ENCODE peak calls at places on chromosomes 11 and 22, in four cellular contexts. Y, U, A and H are unnamed samples.

GRCh38 chr11:95426823-95427462 is 195.9 kb upstream of the SESN3 start:
- DNase-seq in Y (no peak), A (no peak), U (no peak), H (no peak)

GRCh38 chr11:129840236-129840635 is 24.6 kb downstream of the TMEM45B start:
- DNase-seq in Y (no peak), A (peak; percentile 50), U (no peak), H (no peak)

GRCh38 chr11:70307176-70307575 is 36.7 kb downstream of the PPFIA1 start:
- DNase-seq in U (no peak), A (no peak), Y (no peak), H (no peak)

GRCh38 chr11:99368579-99368978 is 347.8 kb downstream of the CNTN5 start:
- DNase-seq in U (no peak), A (no peak), Y (peak; percentile 24), H (no peak)

GRCh38 chr22:23242473-23243001 is 62.2 kb downstream of the BCR start:
- DNase-seq in A (no peak), Y (no peak), U (no peak), H (no peak)

GRCh38 chr22:36467946-36468345 is 13.5 kb downstream of the TXN2 start:
- DNase-seq in Y (peak; percentile 95), U (no peak), A (peak; percentile 73), H (peak; percentile 95)

GRCh38 chr11:74570266-74571061 is 21.9 kb upstream of the POLD3 start:
- DNase-seq in Y (peak; percentile 29), A (peak; percentile 70), U (no peak), H (peak; percentile 22)

GRCh38 chr22:49564666-49565515 is 262.8 kb downstream of the BRD1 start:
- DNase-seq in Y (no peak), U (no peak), A (no peak), H (no peak)

GRCh38 chr11:6656581-6656915 is 939 bp upstream of the DCHS1 start:
- DNase-seq in Y (no peak), A (no peak), U (no peak), H (no peak)

GRCh38 chr22:37499006-37499707 is 13.0 kb upstream of the MFNG start:
- DNase-seq in Y (no peak), A (no peak), U (no peak), H (no peak)

GRCh38 chr11:41307371-41308080 is 151.9 kb downstream of the LRRC4C start:
- DNase-seq in Y (no peak), A (no peak), U (no peak), H (no peak)

GRCh38 chr11:20035701-20036601 is 124.3 kb downstream of the DBX1 start:
- DNase-seq in Y (peak; percentile 66), U (no peak), A (no peak), H (peak; percentile 71)

GRCh38 chr22:30373331-30374325 is 13.6 kb downstream of the RNF215 start:
- DNase-seq in A (no peak), Y (no peak), U (no peak), H (no peak)

GRCh38 chr11:29319231-29319630 is 697.6 kb downstream of the KCNA4 start:
- DNase-seq in A (no peak), Y (no peak), U (no peak), H (no peak)

GRCh38 chr22:19876314-19876940 is 21.8 kb upstream of the GNB1L start:
- DNase-seq in U (no peak), A (no peak), Y (no peak), H (no peak)

GRCh38 chr22:48782817-48783511 is 1044.7 kb downstream of the BRD1 start:
- DNase-seq in A (no peak), U (no peak), Y (no peak), H (no peak)

GRCh38 chr22:46387748-46388147 is 52.2 kb downstream of the TRMU start:
- DNase-seq in U (no peak), A (no peak), Y (no peak), H (no peak)

GRCh38 chr22:49676230-49676629 is 151.4 kb downstream of the BRD1 start:
- DNase-seq in U (no peak), A (no peak), Y (no peak), H (no peak)

GRCh38 chr22:42676059-42676607 is 26.9 kb upstream of the CYB5R3 start:
- DNase-seq in A (no peak), U (no peak), Y (no peak), H (no peak)

GRCh38 chr11:127564803-127565202 is 564.2 kb upstream of the KIRREL3 start:
- DNase-seq in U (no peak), Y (peak; percentile 50), A (no peak), H (peak; percentile 1)